ENCODE peak calls at places on chromosomes 5 and 9, in seven cellular contexts. J, V, C, N, K, H and B are unnamed samples.

GRCh38 chr5:132782101-132782500 is 5.1 kb upstream of the SEPTIN8 start:
- DNase-seq in K (peak), C (no peak), J (no peak), H (no peak), V (no peak), N (no peak), B (no peak)

GRCh38 chr9:94949330-94949729 is 222.8 kb downstream of the AOPEP start:
- DNase-seq in H (no peak), V (no peak), K (no peak), J (no peak), C (no peak), N (no peak), B (no peak)

GRCh38 chr5:72244862-72245371 is 75.1 kb downstream of the MRPS27 start:
- DNase-seq in J (peak), K (peak), N (peak), H (peak), V (no peak), C (peak), B (peak)

GRCh38 chr9:107784235-107784958 is 294.8 kb upstream of the KLF4 start:
- DNase-seq in V (peak), K (peak), J (no peak), C (no peak), N (no peak), H (no peak), B (peak)

GRCh38 chr9:124849801-124850200 is 3.5 kb upstream of the WDR38 start:
- DNase-seq in N (no peak), V (no peak), H (no peak), J (no peak), K (peak), C (no peak), B (peak)

GRCh38 chr5:2157372-2157771 is 274.6 kb upstream of the IRX4 start:
- DNase-seq in C (no peak), J (no peak), V (no peak), K (no peak), H (no peak), N (peak), B (no peak)

GRCh38 chr5:67435007-67435406 is 238.4 kb upstream of the CD180 start:
- DNase-seq in C (no peak), K (no peak), V (no peak), H (no peak), N (no peak), J (no peak), B (no peak)

GRCh38 chr9:71483457-71483856 is 284.9 kb downstream of the CEMIP2 start:
- DNase-seq in N (no peak), J (no peak), V (no peak), H (no peak), C (no peak), K (no peak), B (no peak)

GRCh38 chr5:51226420-51226735 is 156.9 kb upstream of the ISL1 start:
- DNase-seq in K (no peak), C (peak), J (no peak), V (no peak), H (peak), N (no peak), B (no peak)

GRCh38 chr5:126947146-126948010 is 83.0 kb downstream of the MARCHF3 start:
- DNase-seq in H (no peak), C (no peak), N (no peak), K (no peak), J (peak), V (no peak), B (no peak)

GRCh38 chr5:133830911-133831310 is 137.5 kb downstream of the C5orf15 start:
- DNase-seq in K (no peak), H (no peak), C (no peak), J (no peak), N (no peak), V (no peak), B (no peak)

GRCh38 chr5:91401175-91401574 is 18.1 kb upstream of the ARRDC3 start:
- DNase-seq in N (no peak), K (peak), V (no peak), J (no peak), H (peak), C (no peak), B (no peak)

GRCh38 chr9:93670208-93671029 is 94.0 kb downstream of the PHF2 start:
- DNase-seq in H (no peak), J (no peak), V (no peak), K (no peak), C (no peak), N (peak), B (peak)

GRCh38 chr5:89572696-89573095 is 689.7 kb upstream of the MEF2C start:
- DNase-seq in H (no peak), J (no peak), N (no peak), C (no peak), K (peak), V (no peak), B (no peak)

GRCh38 chr5:176406436-176407052 is 9.8 kb downstream of the CLTB start:
- DNase-seq in H (no peak), V (no peak), C (no peak), J (no peak), N (no peak), K (no peak), B (no peak)

GRCh38 chr5:172509405-172509781 is 55.1 kb upstream of the SH3PXD2B start:
- DNase-seq in K (no peak), J (no peak), V (no peak), C (no peak), H (peak), N (peak), B (peak)

GRCh38 chr5:89471115-89471514 is 588.1 kb upstream of the MEF2C start:
- DNase-seq in N (no peak), C (no peak), V (no peak), H (no peak), J (no peak), K (no peak), B (no peak)

GRCh38 chr9:83986765-83987401 is 6.3 kb downstream of the RMI1 start:
- DNase-seq in C (peak), N (no peak), K (peak), J (no peak), H (no peak), V (no peak), B (peak)

GRCh38 chr9:115615821-115616665 is 498.1 kb upstream of the TNC start:
- DNase-seq in V (peak), C (peak), H (no peak), J (no peak), N (no peak), K (peak), B (no peak)

GRCh38 chr5:10315824-10316509 is 8.3 kb upstream of the CMBL start:
- DNase-seq in V (no peak), C (no peak), K (no peak), N (no peak), H (peak), J (no peak), B (no peak)

GRCh38 chr5:98309785-98310566 is 463.5 kb upstream of the RGMB start:
- DNase-seq in N (peak), J (peak), H (peak), K (peak), C (peak), V (peak), B (no peak)

GRCh38 chr9:5579881-5580280 is 49.0 kb upstream of the RIC1 start:
- DNase-seq in V (no peak), K (no peak), H (no peak), N (no peak), J (no peak), C (no peak), B (no peak)

GRCh38 chr5:98771389-98772109 is 1.9 kb upstream of the RGMB start:
- DNase-seq in J (peak), C (peak), N (no peak), H (peak), K (peak), V (peak), B (peak)

GRCh38 chr5:168749391-168750100 is 170.4 kb upstream of the PANK3 start:
- DNase-seq in V (no peak), N (no peak), H (no peak), C (no peak), K (no peak), J (no peak), B (no peak)

GRCh38 chr5:168752012-168752411 is 172.8 kb upstream of the PANK3 start:
- DNase-seq in K (no peak), C (no peak), V (no peak), J (no peak), H (no peak), N (no peak), B (peak)

GRCh38 chr5:168746893-168747640 is 167.9 kb upstream of the PANK3 start:
- DNase-seq in H (peak), J (no peak), N (no peak), K (no peak), V (no peak), C (no peak), B (peak)

GRCh38 chr5:168750926-168751325 is 171.8 kb upstream of the PANK3 start:
- DNase-seq in J (no peak), V (no peak), K (no peak), N (no peak), H (no peak), C (no peak), B (no peak)

GRCh38 chr5:168747987-168748777 is 169.0 kb upstream of the PANK3 start:
- DNase-seq in K (no peak), C (peak), N (peak), H (peak), V (no peak), J (peak), B (peak)
- TF ChIP-seq CTCF in K (peak), C (peak), N (peak), H (peak), V (peak), J (peak), B (peak)

DNA sequence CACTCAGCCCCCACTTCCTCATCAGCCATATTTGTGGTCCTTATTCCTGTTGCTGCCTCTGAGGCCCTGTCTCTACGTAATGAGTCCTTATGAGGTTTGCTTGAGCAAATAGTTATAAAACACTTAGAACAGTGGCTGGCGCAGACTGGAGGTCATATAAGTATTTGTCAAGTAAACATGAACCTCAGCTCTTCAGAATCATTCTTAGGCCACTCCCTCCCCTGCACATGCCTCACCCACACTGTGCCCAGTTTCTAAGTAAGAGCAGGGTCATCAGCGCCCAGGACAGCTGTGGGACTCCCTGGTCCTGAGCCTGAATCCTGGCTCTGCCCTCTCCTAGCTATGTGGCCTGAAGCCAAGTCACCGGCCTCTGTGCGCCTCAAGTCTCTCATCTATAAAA is 4.0 kb downstream of the ST6GALNAC4 start:
- DNase-seq in K (no peak), V (no peak), N (no peak), C (no peak), J (no peak), H (no peak), B (no peak)
- TF ChIP-seq CTCF in K (no peak), V (no peak), N (no peak), C (no peak), J (no peak), H (no peak), B (no peak)

GRCh38 chr9:89428901-89429890 is 68.7 kb downstream of the SEMA4D start:
- DNase-seq in K (no peak), N (no peak), C (no peak), J (peak), V (no peak), H (peak), B (no peak)
- TF ChIP-seq CTCF in K (peak), N (peak), C (no peak), J (peak), V (peak), H (peak), B (no peak)

DNA sequence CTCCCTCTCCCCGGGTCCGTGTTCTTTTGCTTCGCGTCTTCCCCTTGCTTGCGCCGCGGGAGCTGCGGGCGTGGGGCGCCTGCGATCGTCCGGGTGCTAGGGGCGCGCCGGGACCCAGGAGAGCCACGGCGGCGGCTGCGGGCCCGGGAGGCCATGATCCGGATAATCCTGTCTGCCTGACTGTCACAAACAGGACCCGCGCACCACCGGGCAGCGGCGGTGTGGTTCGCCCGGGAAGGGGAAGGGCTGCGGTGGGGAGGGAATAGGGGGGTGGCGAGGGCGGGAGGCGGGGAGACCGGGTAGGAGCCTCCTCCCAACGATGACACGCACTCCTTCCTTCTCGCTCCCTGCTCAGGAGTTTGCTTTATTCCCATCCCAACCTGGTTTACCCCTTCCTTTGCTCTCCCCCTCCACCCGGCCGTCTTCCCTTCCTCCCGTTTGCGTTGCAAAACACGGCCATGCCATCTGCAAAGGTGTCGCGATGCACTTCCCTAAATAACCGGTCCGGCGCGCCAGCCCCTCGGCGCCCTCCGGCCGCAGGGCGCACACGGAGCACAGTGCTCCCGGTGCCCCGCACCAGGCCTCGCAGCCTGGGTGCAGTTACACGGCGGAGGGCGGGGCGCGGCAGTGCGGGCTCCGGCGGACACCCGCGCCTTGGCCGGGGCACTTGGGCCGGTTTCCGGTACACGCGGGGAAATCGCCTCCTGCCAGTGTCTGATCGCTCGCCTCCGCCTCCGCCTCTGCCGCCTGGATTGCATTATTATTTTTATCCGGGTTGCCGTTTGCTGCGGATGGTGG is 1.5 kb downstream of the SMARCA2 start:
- DNase-seq in H (peak), K (peak), N (peak), J (peak), V (peak), C (peak), B (peak)
- TF ChIP-seq CTCF in H (no peak), K (no peak), N (no peak), J (no peak), V (no peak), C (no peak), B (no peak)

DNA sequence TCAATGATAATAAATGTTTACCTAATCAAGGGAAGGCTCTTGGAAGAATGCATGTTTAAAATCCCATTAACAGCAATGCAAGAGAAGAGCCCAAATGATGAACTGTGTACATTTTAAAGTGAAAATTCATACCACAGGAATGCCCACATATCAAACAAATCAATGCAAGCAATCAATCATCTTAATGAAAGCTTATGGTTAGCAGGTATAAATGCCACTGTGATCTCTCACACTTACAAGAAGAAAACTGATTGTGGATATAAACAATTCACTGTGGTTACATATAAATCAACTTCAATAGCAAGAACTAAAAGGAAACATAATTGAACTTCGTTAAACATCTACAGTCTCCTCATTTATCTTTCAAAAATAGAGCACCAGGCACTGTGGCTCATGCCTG is 161.0 kb upstream of the RORB start:
- DNase-seq in C (no peak), N (no peak), V (no peak), K (peak), J (no peak), H (no peak), B (no peak)
- TF ChIP-seq CTCF in C (no peak), N (no peak), V (no peak), K (no peak), J (no peak), H (no peak), B (no peak)

GRCh38 chr9:128881884-128882676 is at the start of the genes KYAT1 and LRRC8A:
- DNase-seq in J (peak), K (peak), V (peak), H (peak), N (peak), C (peak), B (peak)
- TF ChIP-seq CTCF in J (no peak), K (no peak), V (no peak), H (no peak), N (no peak), C (no peak), B (no peak)